ENCODE peak calls at places on chromosomes 16 and 17, in six cellular contexts. W is PC-3, R is stomach, P is A549, K is psoas muscle, G is testis. F is an unnamed sample. For H3K4me1, the result is how much of the 10 kb centered on the place peaks cover.

GRCh38 chr16:86381491-86381890 is 128.8 kb upstream of the FOXF1 start:
- DNase-seq in G (no peak), W (no peak), K (no peak), R (no peak), P (no peak), F (no peak)

GRCh38 chr17:5000237-5000639 is 2.5 kb downstream of the KIF1C start:
- DNase-seq in G (no peak), W (no peak), K (peak), R (peak), P (no peak), F (peak)

GRCh38 chr17:19719365-19720209 is 3.2 kb upstream of the SLC47A2 start:
- DNase-seq in P (peak), R (no peak), G (no peak), W (peak), K (no peak), F (no peak)

GRCh38 chr17:73624496-73624988 is 19.7 kb downstream of the SDK2 start:
- DNase-seq in W (no peak), G (no peak), K (no peak), R (no peak), P (no peak), F (no peak)

GRCh38 chr16:4052801-4053662 is 63.2 kb downstream of the ADCY9 start:
- DNase-seq in R (no peak), K (peak), P (no peak), G (peak), W (peak), F (peak)

GRCh38 chr17:27354491-27355081 is 60.7 kb downstream of the WSB1 start:
- DNase-seq in P (peak), K (no peak), W (peak), R (no peak), G (no peak), F (no peak)

GRCh38 chr16:66695935-66696668 is 441 bp downstream of the CMTM4 start:
- DNase-seq in P (peak), W (peak), G (peak), R (peak), K (peak), F (peak)

GRCh38 chr16:67833035-67833417 is 9.1 kb upstream of the THAP11 start:
- DNase-seq in G (no peak), R (no peak), W (peak), P (no peak), K (no peak), F (no peak)

GRCh38 chr17:45320349-45320930 is 3.6 kb upstream of the MAP3K14 start:
- DNase-seq in G (no peak), R (no peak), K (no peak), W (peak), P (peak), F (no peak)

GRCh38 chr17:63881935-63882601 is at the start of gene GH2:
- DNase-seq in G (peak), P (peak), R (peak), K (peak), W (peak), F (peak)

GRCh38 chr16:24748242-24748641 is 18.8 kb downstream of the TNRC6A start:
- DNase-seq in G (peak), P (peak), R (no peak), K (no peak), W (peak), F (no peak)

GRCh38 chr17:27798376-27798775 is 2.0 kb downstream of the NOS2 start:
- DNase-seq in W (no peak), G (no peak), R (no peak), K (no peak), P (no peak), F (no peak)

GRCh38 chr16:68458551-68458950 is 10.2 kb upstream of the SMPD3 start:
- DNase-seq in W (no peak), K (no peak), P (no peak), R (no peak), G (no peak), F (no peak)

GRCh38 chr17:60073063-60073462 is 5.7 kb downstream of the HEATR6 start:
- DNase-seq in P (no peak), R (no peak), W (no peak), G (no peak), K (no peak), F (no peak)

GRCh38 chr17:80375186-80375585 is 39.8 kb upstream of the ENDOV start:
- DNase-seq in K (no peak), W (no peak), G (no peak), R (no peak), P (no peak), F (no peak)

GRCh38 chr17:66255112-66255511 is 25.9 kb upstream of the APOH start:
- DNase-seq in W (peak), K (no peak), R (no peak), P (peak), G (peak), F (peak)

GRCh38 chr16:68370921-68371651 is 60.3 kb downstream of the PRMT7 start:
- DNase-seq in W (no peak), P (no peak), R (no peak), K (no peak), G (no peak), F (no peak)

GRCh38 chr16:28859326-28859725 is 4.3 kb upstream of the SH2B1 start:
- DNase-seq in P (no peak), R (no peak), G (no peak), K (no peak), W (no peak), F (no peak)

GRCh38 chr16:83402969-83403368 is 404.8 kb upstream of the HSBP1 start:
- DNase-seq in G (no peak), P (no peak), R (no peak), K (no peak), W (no peak), F (no peak)

GRCh38 chr17:1640329-1641064 is 5.0 kb downstream of the SCARF1 start:
- DNase-seq in P (no peak), R (peak), K (no peak), W (no peak), G (no peak), F (no peak)

GRCh38 chr17:75856062-75856681 is 1.0 kb upstream of the WBP2 start:
- DNase-seq in W (peak), R (peak), P (peak), K (no peak), G (peak), F (no peak)

GRCh38 chr16:49992825-49993224 is 32.2 kb upstream of the CNEP1R1 start:
- DNase-seq in P (no peak), G (no peak), R (no peak), W (no peak), K (no peak), F (no peak)

GRCh38 chr17:29032798-29033197 is 10.1 kb upstream of the PIPOX start:
- DNase-seq in K (no peak), P (no peak), W (no peak), R (no peak), G (no peak), F (peak)

GRCh38 chr16:57401943-57402640 is 2.5 kb upstream of the CCL17 start:
- DNase-seq in G (no peak), W (no peak), P (no peak), R (no peak), K (no peak), F (no peak)

GRCh38 chr16:527015-527903 is at the start of gene CAPN15:
- DNase-seq in R (peak), P (peak), G (peak), W (peak), K (peak), F (peak)

GRCh38 chr17:17787568-17787967 is 49.2 kb downstream of the SREBF1 start:
- DNase-seq in K (no peak), P (no peak), W (no peak), G (no peak), R (no peak), F (no peak)

GRCh38 chr16:12542818-12543699 is 260.6 kb downstream of the CPPED1 start:
- DNase-seq in R (no peak), K (no peak), W (no peak), G (no peak), P (no peak), F (no peak)

GRCh38 chr16:2964416-2965223 is 545 bp downstream of the KREMEN2 start:
- DNase-seq in W (peak), R (peak), G (peak), P (peak), K (no peak), F (peak)

GRCh38 chr17:6100146-6100545 is 30.0 kb downstream of the WSCD1 start:
- DNase-seq in P (no peak), W (no peak), K (no peak), R (no peak), G (no peak), F (no peak)

DNA sequence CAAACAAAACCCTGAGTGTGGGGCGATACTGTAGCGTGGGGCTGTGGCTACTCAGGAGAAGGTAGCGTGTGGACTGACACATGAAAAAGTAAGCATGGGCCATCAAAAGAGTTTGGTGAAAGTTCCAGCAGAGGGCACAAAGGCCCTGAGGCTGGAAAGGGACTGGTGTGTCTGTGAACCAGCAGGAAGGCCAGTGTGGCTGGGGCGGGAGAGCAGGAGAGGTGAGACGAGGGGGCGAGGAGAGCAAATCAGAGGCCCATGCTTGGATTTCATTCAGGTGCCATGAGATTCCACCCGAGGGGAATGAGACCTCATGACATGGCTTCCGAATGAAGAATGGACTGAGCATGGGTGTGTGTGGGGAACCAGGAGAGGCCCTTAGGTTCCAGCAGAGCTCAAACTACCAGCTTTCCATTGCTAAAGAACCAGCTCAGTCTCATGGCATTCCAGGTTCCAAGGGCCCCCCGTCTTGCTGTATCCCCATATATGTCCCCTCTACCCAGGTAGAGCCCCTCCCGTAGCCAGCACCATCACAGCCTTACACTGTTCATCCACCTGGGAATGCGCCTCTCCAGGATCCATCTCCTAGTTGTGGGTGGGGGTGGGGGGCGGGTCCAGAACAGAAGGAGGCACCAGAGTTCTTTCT is 31.1 kb downstream of the TRPV2 start:
- DNase-seq in G (no peak), W (peak), R (no peak), P (peak), K (no peak), F (no peak)
- H3K27ac ChIP-seq in G (no peak), W (no peak), R (no peak), P (peak), K (no peak), F (peak)

GRCh38 chr17:38877130-38877851 is 7.4 kb downstream of the LASP1 start:
- DNase-seq in K (no peak), R (no peak), W (no peak), P (no peak), G (no peak), F (no peak)
- H3K4me1 ChIP-seq in K (half or more), R (half or more), W (under half), P (half or more), G (half or more), F (under half)

DNA sequence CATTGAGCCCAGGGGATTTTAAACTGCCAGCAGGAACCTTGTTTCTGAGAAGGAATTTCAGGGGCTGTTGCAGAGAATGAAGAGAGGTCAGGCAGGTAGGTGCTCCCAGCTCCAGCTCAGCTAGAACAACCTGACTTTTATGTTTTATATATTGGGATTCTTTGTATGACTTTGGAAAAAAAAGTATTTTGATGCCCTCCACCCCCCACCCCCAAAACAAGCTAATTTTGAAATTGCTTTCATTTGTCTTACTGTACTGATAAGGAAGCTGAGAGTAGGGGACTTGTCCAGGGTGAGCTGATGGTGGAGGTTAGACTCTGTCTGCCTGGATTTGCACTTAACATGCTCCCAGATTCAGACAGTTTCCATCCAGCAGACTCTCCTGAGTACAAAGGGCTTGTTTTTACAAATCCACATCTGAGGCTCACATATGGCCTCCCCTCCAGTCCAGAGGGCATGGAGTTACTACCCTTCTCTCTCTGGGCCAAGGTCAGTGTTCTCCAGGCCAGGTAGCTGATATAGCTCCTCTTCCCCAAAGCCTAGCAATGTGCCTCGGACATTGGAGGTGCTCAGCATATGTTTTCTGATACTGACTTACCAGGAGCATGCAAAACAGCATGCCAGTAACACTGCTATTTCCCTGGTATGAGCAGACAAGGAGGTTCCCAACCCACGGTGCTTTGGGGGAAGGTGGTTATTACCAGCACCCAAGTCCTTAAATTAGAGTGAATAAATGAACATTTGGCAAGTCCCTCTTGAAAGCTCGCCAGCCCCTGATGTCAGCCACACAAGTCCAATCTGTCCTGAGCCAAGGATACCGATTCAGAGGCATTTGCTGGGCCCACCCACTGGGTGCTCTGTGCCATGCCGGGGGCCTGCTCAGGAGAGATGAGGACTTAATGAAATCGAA is 11.3 kb downstream of the STX1B start:
- DNase-seq in G (no peak), R (no peak), K (no peak), P (no peak), W (no peak), F (no peak)
- H3K27ac ChIP-seq in G (no peak), R (no peak), K (no peak), P (peak), W (peak), F (no peak)

DNA sequence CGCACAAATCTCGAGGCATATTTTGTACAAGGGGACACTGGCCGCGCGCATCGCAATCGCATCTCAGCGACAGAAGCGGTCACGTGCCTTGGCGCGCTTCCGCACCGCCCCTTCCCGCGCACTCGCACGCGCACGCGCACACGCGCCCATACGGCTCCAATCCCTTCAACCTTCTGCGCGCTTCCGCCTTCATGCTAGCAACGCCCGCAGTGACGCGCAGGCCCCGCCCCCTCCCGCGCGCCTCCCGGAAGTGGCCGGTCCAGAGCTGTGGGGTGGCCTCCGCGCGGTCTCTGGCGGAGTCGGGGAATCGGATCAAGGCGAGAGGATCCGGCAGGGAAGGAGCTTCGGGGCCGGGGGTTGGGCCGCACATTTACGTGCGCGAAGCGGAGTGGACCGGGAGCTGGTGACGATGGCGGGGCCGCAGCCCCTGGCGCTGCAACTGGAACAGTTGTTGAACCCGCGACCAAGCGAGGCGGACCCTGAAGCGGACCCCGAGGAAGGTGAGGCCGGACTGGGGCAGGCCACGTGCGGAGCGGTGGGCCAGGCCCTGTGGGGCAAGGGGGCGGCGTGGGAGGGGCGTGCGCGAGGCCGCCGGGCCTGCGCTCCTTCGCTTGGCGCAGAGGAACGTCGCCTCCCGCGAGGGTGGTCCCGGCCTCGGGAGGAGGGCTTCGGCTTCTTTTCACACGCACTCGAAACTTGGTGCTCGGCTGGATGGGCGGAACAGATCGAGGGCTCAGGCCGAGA is at the start of gene AATF:
- DNase-seq in G (peak), R (peak), W (peak), P (peak), K (peak), F (peak)
- H3K4me1 ChIP-seq in G (under half), R (under half), W (under half), P (under half), K (under half), F (under half)

F was measured in cardiac muscle cell.